ENCODE peak calls at places on chromosome 10, in six cellular contexts. G is neural progenitor cell, K is astrocyte of the cerebellum, L is psoas muscle, A is tibial artery, T is B cell. M is an unnamed sample.

GRCh38 chr10:58106211-58107035 is 161.3 kb downstream of the IPMK start:
- DNase-seq in G (no peak), K (no peak), L (no peak), A (no peak), T (no peak), M (no peak)

GRCh38 chr10:117360994-117361667 is 14.1 kb downstream of the PDZD8 start:
- DNase-seq in G (no peak), K (no peak), L (no peak), A (no peak), T (no peak), M (no peak)

GRCh38 chr10:19888061-19888660 is 71.9 kb downstream of the PLXDC2 start:
- DNase-seq in G (no peak), K (no peak), L (no peak), A (no peak), T (no peak), M (no peak)

GRCh38 chr10:98423691-98424120 is 8.7 kb upstream of the PYROXD2 start:
- DNase-seq in G (peak; percentile 53), K (no peak), L (no peak), A (peak; percentile 63), T (no peak), M (peak; percentile 57)

GRCh38 chr10:120917521-120918250 is 66.5 kb downstream of the WDR11 start:
- DNase-seq in G (no peak), K (no peak), L (no peak), A (no peak), T (peak; percentile 23), M (peak; percentile 17)

GRCh38 chr10:119957451-119957850 is 64.9 kb downstream of the SEC23IP start:
- DNase-seq in G (no peak), K (no peak), L (no peak), A (no peak), T (no peak), M (no peak)

GRCh38 chr10:62131724-62132123 is 136.9 kb downstream of the RTKN2 start:
- DNase-seq in G (no peak), K (no peak), L (no peak), A (no peak), T (no peak), M (no peak)

GRCh38 chr10:100970076-100970913 is 991 bp downstream of the SEMA4G start:
- DNase-seq in G (peak; percentile 42), K (no peak), L (peak; percentile 29), A (no peak), T (no peak), M (no peak)

GRCh38 chr10:132517951-132518521 is 19.6 kb upstream of the INPP5A start:
- DNase-seq in G (peak; percentile 47), K (no peak), L (peak; percentile 51), A (peak; percentile 67), T (no peak), M (no peak)

GRCh38 chr10:61164458-61165160 is 220.6 kb upstream of the RHOBTB1 start:
- DNase-seq in G (no peak), K (no peak), L (peak; percentile 76), A (peak; percentile 66), T (no peak), M (no peak)

GRCh38 chr10:124002391-124003069 is 90.9 kb downstream of the CHST15 start:
- DNase-seq in G (no peak), K (no peak), L (no peak), A (peak; percentile 49), T (no peak), M (no peak)

GRCh38 chr10:92972066-92972870 is 88.3 kb upstream of the CYP26C1 start:
- DNase-seq in G (no peak), K (peak; percentile 11), L (no peak), A (no peak), T (no peak), M (no peak)

GRCh38 chr10:14244801-14245211 is 85.9 kb downstream of the FRMD4A start:
- DNase-seq in G (no peak), K (peak; percentile 11), L (no peak), A (no peak), T (no peak), M (no peak)

GRCh38 chr10:14241196-14241595 is 89.5 kb downstream of the FRMD4A start:
- DNase-seq in G (no peak), K (no peak), L (no peak), A (no peak), T (no peak), M (no peak)

GRCh38 chr10:14247650-14248258 is 83.0 kb downstream of the FRMD4A start:
- DNase-seq in G (no peak), K (no peak), L (no peak), A (no peak), T (no peak), M (no peak)

GRCh38 chr10:14240253-14241189 is 90.2 kb downstream of the FRMD4A start:
- DNase-seq in G (peak; percentile 48), K (no peak), L (no peak), A (no peak), T (no peak), M (peak; percentile 36)

GRCh38 chr10:14244147-14244546 is 86.6 kb downstream of the FRMD4A start:
- DNase-seq in G (peak; percentile 61), K (no peak), L (no peak), A (no peak), T (no peak), M (peak; percentile 8)
- TF ChIP-seq CTCF in G (peak; percentile 55), K (peak; percentile 17), L (no peak), A (no peak), T (no peak), M (peak; percentile 11)

GRCh38 chr10:17850526-17850925 is 41.4 kb downstream of the MRC1 start:
- DNase-seq in G (no peak), K (no peak), L (no peak), A (no peak), T (no peak), M (peak; percentile 22)

GRCh38 chr10:17851611-17852010 is 42.5 kb downstream of the MRC1 start:
- DNase-seq in G (no peak), K (no peak), L (peak; percentile 70), A (peak; percentile 77), T (no peak), M (no peak)

GRCh38 chr10:17848646-17849045 is 39.5 kb downstream of the MRC1 start:
- DNase-seq in G (no peak), K (no peak), L (no peak), A (no peak), T (no peak), M (no peak)

DNA sequence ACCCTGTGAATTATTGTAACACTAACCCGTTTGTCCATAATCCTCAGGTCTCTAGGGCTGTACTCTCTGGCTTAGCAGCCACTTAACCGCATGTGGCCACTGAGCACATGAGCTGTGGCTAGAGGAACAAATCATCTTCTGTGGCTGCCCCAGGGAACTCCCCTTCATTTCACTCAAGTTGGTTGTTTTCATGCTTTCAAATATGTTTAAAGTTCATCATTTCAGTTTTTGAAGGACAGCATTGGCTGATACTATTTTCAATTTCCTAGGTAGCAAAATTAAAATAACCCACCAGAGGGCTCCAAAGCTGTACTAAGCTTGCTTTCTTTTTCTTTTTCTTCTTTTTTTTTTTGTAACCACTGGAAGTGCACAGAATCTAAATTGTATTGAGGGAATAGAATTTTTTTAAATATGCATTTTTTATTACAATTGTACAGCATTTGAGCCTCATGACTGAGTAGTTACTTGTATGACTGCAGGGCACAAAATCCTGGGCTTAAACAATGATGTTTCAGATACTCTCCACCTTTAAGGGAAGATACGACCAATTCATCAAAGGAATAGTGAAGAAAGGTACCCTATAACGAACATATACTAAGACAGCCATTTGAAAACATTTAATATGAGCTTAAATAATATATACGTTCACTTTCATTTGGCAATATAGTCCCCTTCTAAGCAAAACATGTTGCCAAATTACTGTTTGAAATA is 38.6 kb downstream of the MRC1 start:
- DNase-seq in G (peak; percentile 36), K (peak; percentile 13), L (no peak), A (no peak), T (no peak), M (no peak)
- TF ChIP-seq CTCF in G (peak; percentile 63), K (peak; percentile 36), L (peak; percentile 20), A (peak; percentile 41), T (peak; percentile 22), M (peak; percentile 60)

DNA sequence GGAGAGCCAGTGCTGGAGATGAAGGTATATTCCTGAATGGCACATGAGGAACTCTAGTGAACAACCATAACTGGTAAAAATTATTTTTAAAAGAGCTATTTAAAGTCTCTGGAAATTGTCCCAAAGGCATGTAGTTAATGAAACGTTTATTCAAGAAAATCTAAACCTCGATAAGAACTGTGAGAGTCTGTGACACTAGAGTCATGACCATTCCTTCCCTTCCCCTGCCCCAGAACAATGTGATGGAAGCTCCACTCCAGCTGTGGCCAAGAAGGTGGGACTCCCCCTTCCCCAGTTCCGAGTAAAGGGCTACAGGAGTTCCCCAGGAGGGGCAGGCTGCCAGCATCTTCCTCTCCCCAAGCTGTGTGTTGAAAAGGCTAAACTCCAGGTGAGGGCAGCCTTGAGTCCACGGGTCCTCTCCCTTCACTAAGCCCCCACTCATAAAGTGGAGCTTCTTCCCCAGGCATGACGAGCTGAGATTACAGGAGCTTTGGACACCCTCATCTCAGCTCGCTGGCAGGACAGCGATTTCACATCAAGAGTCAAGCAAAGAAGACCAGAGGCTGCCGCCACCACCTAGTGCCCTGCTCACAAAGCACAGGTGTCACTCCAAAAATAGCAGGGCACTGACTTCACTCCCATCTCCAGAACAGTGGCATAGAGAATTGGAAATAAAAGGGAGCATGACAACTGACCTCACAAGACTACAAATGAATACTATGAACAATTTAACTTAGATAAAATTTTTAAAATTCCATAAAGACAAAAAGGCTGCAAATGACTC is 68.5 kb downstream of the NHLRC2 start:
- DNase-seq in G (peak; percentile 14), K (no peak), L (no peak), A (no peak), T (no peak), M (no peak)
- TF ChIP-seq CTCF in G (no peak), K (no peak), L (no peak), A (no peak), T (no peak), M (no peak)

GRCh38 chr10:29533696-29534285 is 101.0 kb downstream of the SVIL start:
- DNase-seq in G (no peak), K (no peak), L (no peak), A (no peak), T (no peak), M (no peak)

GRCh38 chr10:29533046-29533445 is 101.7 kb downstream of the SVIL start:
- DNase-seq in G (no peak), K (no peak), L (no peak), A (no peak), T (no peak), M (no peak)

GRCh38 chr10:29529146-29529545 is 105.6 kb downstream of the SVIL start:
- DNase-seq in G (no peak), K (no peak), L (no peak), A (no peak), T (no peak), M (no peak)

GRCh38 chr10:29532256-29532878 is 102.4 kb downstream of the SVIL start:
- DNase-seq in G (no peak), K (no peak), L (no peak), A (no peak), T (no peak), M (no peak)

DNA sequence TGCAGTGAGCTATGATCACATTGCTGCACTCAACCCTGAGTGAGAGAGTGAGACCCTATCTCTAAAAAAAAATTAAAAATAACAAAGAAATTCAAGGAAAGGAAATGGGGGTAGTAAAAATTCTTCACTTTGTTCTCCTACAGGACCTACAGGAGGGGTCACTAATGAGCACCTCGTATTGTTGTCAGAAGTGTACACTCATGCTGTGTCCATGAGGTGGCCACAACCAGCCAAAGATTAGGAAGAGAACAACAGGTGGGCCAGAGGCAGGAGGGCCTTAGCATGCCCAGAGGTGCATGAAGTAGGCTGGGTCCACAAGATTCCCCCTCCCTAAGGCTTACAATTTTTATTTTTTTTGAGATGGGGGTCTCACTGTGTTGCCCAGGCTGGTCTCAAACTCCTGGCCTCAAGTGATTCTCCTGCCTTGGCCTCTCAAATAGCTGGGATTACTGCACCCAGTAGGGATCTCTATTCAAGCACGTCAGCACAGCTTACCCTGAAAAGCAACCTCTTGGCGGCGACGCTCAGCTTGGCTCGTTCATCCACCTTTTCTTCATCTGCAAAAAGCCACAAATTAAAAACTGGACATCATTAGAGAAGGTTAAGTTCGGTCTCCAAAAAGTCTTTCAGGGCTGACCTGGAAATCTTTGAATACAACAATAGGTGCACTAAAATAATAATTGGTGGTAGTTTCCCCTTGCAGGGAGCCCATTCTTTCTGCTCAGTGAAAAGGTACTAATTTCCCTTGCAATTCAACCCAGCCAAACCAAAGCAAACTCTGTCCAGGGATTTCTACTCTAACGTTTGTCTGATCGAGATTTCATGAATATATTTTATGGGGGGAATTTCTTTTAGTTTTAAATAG is 104.4 kb downstream of the SVIL start:
- DNase-seq in G (peak; percentile 15), K (peak; percentile 33), L (no peak), A (no peak), T (no peak), M (no peak)
- TF ChIP-seq CTCF in G (no peak), K (peak; percentile 19), L (no peak), A (no peak), T (no peak), M (no peak)

M was measured in endothelial cell.